ENCODE peak calls at places on chromosome 20, in four cellular contexts. One of them, this sample, is unnamed.

GRCh38 chr20:38270869-38271608 is 10.5 kb upstream of the KIAA1755 start:
- DNase-seq in brain microvascular endothelial cell: peak
- DNase-seq in right cardiac atrium: peak
- DNase-seq in prostate gland: no peak
- DNase-seq in this sample: peak

GRCh38 chr20:19885576-19885956 is 127.5 kb downstream of the RIN2 start:
- DNase-seq in brain microvascular endothelial cell: no peak
- DNase-seq in prostate gland: no peak
- DNase-seq in right cardiac atrium: no peak
- DNase-seq in this sample: no peak

GRCh38 chr20:23326774-23327173 is 23.8 kb upstream of the NXT1 start:
- DNase-seq in prostate gland: no peak
- DNase-seq in brain microvascular endothelial cell: no peak
- DNase-seq in right cardiac atrium: no peak
- DNase-seq in this sample: no peak

GRCh38 chr20:35055445-35056276 is 36.9 kb downstream of the TRPC4AP start:
- DNase-seq in right cardiac atrium: no peak
- DNase-seq in brain microvascular endothelial cell: no peak
- DNase-seq in prostate gland: no peak
- DNase-seq in this sample: no peak

GRCh38 chr20:9514072-9514460 is 324 bp upstream of the LAMP5 start:
- DNase-seq in prostate gland: no peak
- DNase-seq in right cardiac atrium: no peak
- DNase-seq in brain microvascular endothelial cell: no peak
- DNase-seq in this sample: no peak

GRCh38 chr20:5024103-5024502 is 22.8 kb upstream of the SLC23A2 start:
- DNase-seq in prostate gland: no peak
- DNase-seq in brain microvascular endothelial cell: peak
- DNase-seq in right cardiac atrium: no peak
- DNase-seq in this sample: no peak

GRCh38 chr20:4297141-4297826 is 281.9 kb upstream of the RNF24 start:
- DNase-seq in right cardiac atrium: no peak
- DNase-seq in prostate gland: no peak
- DNase-seq in brain microvascular endothelial cell: peak
- DNase-seq in this sample: peak

GRCh38 chr20:59385461-59385860 is 85.0 kb downstream of the EDN3 start:
- DNase-seq in prostate gland: no peak
- DNase-seq in right cardiac atrium: no peak
- DNase-seq in brain microvascular endothelial cell: no peak
- DNase-seq in this sample: no peak

GRCh38 chr20:58306421-58307261 is 2.9 kb upstream of the RAB22A start:
- DNase-seq in brain microvascular endothelial cell: peak
- DNase-seq in right cardiac atrium: peak
- DNase-seq in prostate gland: no peak
- DNase-seq in this sample: no peak

GRCh38 chr20:63915471-63915870 is 20.5 kb downstream of the DNAJC5 start:
- DNase-seq in prostate gland: no peak
- DNase-seq in brain microvascular endothelial cell: no peak
- DNase-seq in right cardiac atrium: no peak
- DNase-seq in this sample: peak

GRCh38 chr20:63290677-63291472 is 2.1 kb upstream of the COL20A1 start:
- DNase-seq in right cardiac atrium: peak
- DNase-seq in prostate gland: no peak
- DNase-seq in brain microvascular endothelial cell: peak
- DNase-seq in this sample: no peak

GRCh38 chr20:51153867-51154707 is 131.2 kb upstream of the KCNG1 start:
- DNase-seq in prostate gland: no peak
- DNase-seq in brain microvascular endothelial cell: no peak
- DNase-seq in right cardiac atrium: no peak
- DNase-seq in this sample: no peak

GRCh38 chr20:43751167-43752050 is 24.6 kb upstream of the GTSF1L start:
- DNase-seq in brain microvascular endothelial cell: peak
- DNase-seq in right cardiac atrium: no peak
- DNase-seq in prostate gland: no peak
- DNase-seq in this sample: no peak

GRCh38 chr20:1792274-1792673 is 102.9 kb upstream of the SIRPA start:
- DNase-seq in brain microvascular endothelial cell: no peak
- DNase-seq in right cardiac atrium: no peak
- DNase-seq in prostate gland: no peak
- DNase-seq in this sample: no peak

GRCh38 chr20:2817891-2818595 is 1.9 kb downstream of the TMEM239 start:
- DNase-seq in right cardiac atrium: peak
- DNase-seq in brain microvascular endothelial cell: no peak
- DNase-seq in prostate gland: no peak
- DNase-seq in this sample: peak

GRCh38 chr20:33158637-33159385 is 9.1 kb upstream of the BPIFA2 start:
- DNase-seq in prostate gland: no peak
- DNase-seq in right cardiac atrium: no peak
- DNase-seq in brain microvascular endothelial cell: no peak
- DNase-seq in this sample: no peak

GRCh38 chr20:36629719-36630340 is 16.2 kb downstream of the SLA2 start:
- DNase-seq in prostate gland: no peak
- DNase-seq in brain microvascular endothelial cell: peak
- DNase-seq in right cardiac atrium: no peak
- DNase-seq in this sample: no peak

GRCh38 chr20:23047738-23048214 is 1.7 kb downstream of the THBD start:
- DNase-seq in right cardiac atrium: peak
- DNase-seq in prostate gland: no peak
- DNase-seq in brain microvascular endothelial cell: no peak
- DNase-seq in this sample: no peak

GRCh38 chr20:32326507-32326851 is 31.7 kb upstream of the ASXL1 start:
- DNase-seq in brain microvascular endothelial cell: peak
- DNase-seq in right cardiac atrium: no peak
- DNase-seq in prostate gland: no peak
- DNase-seq in this sample: no peak

GRCh38 chr20:57392512-57393271 is 1.5 kb downstream of the RBM38 start:
- DNase-seq in right cardiac atrium: peak
- DNase-seq in brain microvascular endothelial cell: no peak
- DNase-seq in prostate gland: peak
- DNase-seq in this sample: no peak

GRCh38 chr20:10708342-10709185 is 34.8 kb upstream of the JAG1 start:
- DNase-seq in brain microvascular endothelial cell: peak
- DNase-seq in right cardiac atrium: no peak
- DNase-seq in prostate gland: no peak
- DNase-seq in this sample: no peak

GRCh38 chr20:44398303-44398702 is 42.8 kb downstream of the HNF4A start:
- DNase-seq in prostate gland: no peak
- DNase-seq in brain microvascular endothelial cell: peak
- DNase-seq in right cardiac atrium: no peak
- DNase-seq in this sample: no peak

GRCh38 chr20:6045566-6045965 is 8.3 kb downstream of the LRRN4 start:
- DNase-seq in right cardiac atrium: no peak
- DNase-seq in prostate gland: no peak
- DNase-seq in brain microvascular endothelial cell: peak
- DNase-seq in this sample: no peak

GRCh38 chr20:57529810-57530209 is 4.9 kb upstream of the CTCFL start:
- DNase-seq in brain microvascular endothelial cell: no peak
- DNase-seq in right cardiac atrium: no peak
- DNase-seq in prostate gland: no peak
- DNase-seq in this sample: no peak

GRCh38 chr20:38685853-38686473 is 38.3 kb upstream of the SLC32A1 start:
- DNase-seq in brain microvascular endothelial cell: peak
- DNase-seq in right cardiac atrium: peak
- DNase-seq in prostate gland: peak
- DNase-seq in this sample: peak

GRCh38 chr20:32846852-32847251 is 11.9 kb upstream of the EFCAB8 start:
- DNase-seq in brain microvascular endothelial cell: no peak
- DNase-seq in right cardiac atrium: no peak
- DNase-seq in prostate gland: no peak
- DNase-seq in this sample: no peak

GRCh38 chr20:50575869-50576720 is 65.9 kb downstream of the PTPN1 start:
- DNase-seq in right cardiac atrium: peak
- DNase-seq in prostate gland: peak
- DNase-seq in brain microvascular endothelial cell: peak
- DNase-seq in this sample: peak

GRCh38 chr20:35598899-35599775 is 16.5 kb upstream of the SPAG4 start:
- DNase-seq in brain microvascular endothelial cell: no peak
- DNase-seq in prostate gland: no peak
- DNase-seq in right cardiac atrium: no peak
- DNase-seq in this sample: no peak

GRCh38 chr20:46216770-46217464 is 91.4 kb downstream of the CDH22 start:
- DNase-seq in brain microvascular endothelial cell: no peak
- DNase-seq in prostate gland: no peak
- DNase-seq in right cardiac atrium: no peak
- DNase-seq in this sample: no peak

GRCh38 chr20:32435449-32436107 is 77.4 kb downstream of the ASXL1 start:
- DNase-seq in right cardiac atrium: no peak
- DNase-seq in brain microvascular endothelial cell: no peak
- DNase-seq in prostate gland: no peak
- DNase-seq in this sample: peak

GRCh38 chr20:19958923-19959322 is 58.2 kb upstream of the NAA20 start:
- DNase-seq in right cardiac atrium: no peak
- DNase-seq in brain microvascular endothelial cell: no peak
- DNase-seq in prostate gland: no peak
- DNase-seq in this sample: no peak

GRCh38 chr20:40287683-40288082 is 401.4 kb downstream of the MAFB start:
- DNase-seq in right cardiac atrium: no peak
- DNase-seq in prostate gland: no peak
- DNase-seq in brain microvascular endothelial cell: no peak
- DNase-seq in this sample: no peak

GRCh38 chr20:51470907-51471411 is 71.6 kb downstream of the NFATC2 start:
- DNase-seq in prostate gland: no peak
- DNase-seq in brain microvascular endothelial cell: no peak
- DNase-seq in right cardiac atrium: no peak
- DNase-seq in this sample: no peak

GRCh38 chr20:9837634-9838033 is 1.2 kb downstream of the PAK5 start:
- DNase-seq in right cardiac atrium: no peak
- DNase-seq in prostate gland: no peak
- DNase-seq in brain microvascular endothelial cell: no peak
- DNase-seq in this sample: no peak

GRCh38 chr20:47304287-47304686 is 52.2 kb downstream of the ZMYND8 start:
- DNase-seq in brain microvascular endothelial cell: no peak
- DNase-seq in right cardiac atrium: no peak
- DNase-seq in prostate gland: peak
- DNase-seq in this sample: no peak

GRCh38 chr20:25309395-25310267 is 61.7 kb downstream of the PYGB start:
- DNase-seq in right cardiac atrium: peak
- DNase-seq in prostate gland: no peak
- DNase-seq in brain microvascular endothelial cell: peak
- DNase-seq in this sample: no peak
- H3K4me3 ChIP-seq in right cardiac atrium: no peak
- H3K4me3 ChIP-seq in prostate gland: no peak
- H3K4me3 ChIP-seq in brain microvascular endothelial cell: peak
- H3K4me3 ChIP-seq in this sample: no peak

DNA sequence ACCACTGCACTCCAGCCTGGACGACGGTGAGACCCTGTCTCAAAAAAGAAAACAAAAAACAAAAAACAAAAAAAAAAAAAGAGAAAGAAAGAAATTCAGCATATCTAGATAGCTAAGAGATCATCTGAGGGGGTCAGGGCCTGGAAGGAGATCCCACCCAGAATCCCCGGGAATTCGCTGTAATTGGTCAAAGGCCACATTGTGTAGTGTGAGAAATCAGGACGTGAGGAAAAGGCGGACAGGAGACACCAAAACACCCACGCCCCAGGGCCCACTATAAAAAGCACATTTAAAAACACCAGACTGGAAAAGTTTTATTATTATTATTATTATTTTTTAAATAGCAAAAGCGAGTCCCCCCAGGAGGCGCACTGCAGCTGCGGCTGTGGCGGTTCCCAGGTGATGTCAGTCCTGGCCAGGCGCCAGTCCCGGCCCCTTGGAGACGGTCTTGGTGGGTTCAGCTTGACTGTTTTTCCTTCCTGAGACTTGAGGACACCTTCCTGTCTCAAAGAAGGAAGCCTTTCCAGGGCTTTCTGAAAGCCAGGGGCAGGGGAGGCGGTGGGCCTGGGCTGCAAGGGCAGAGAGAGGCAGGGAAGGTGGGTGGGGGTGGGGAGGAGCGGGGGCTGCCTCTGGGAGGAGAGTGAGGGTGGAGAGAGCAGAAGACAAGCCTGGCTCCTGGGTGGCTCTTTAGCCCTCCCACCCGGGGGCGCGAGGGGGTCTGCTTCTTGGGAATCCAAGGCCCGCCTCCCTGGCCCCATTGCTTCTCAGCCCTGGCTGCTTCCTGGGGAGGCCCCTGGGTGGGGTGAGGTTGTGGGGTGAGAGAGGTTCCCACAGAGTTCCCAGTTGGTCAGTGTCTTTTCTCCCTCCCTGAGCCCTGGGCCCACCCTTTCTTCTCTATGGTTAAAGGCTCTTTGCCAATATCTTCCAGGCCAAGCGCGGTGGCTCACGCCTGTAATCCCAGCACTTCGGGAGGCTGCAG is 14.5 kb downstream of the TCF15 start:
- DNase-seq in right cardiac atrium: peak
- DNase-seq in prostate gland: no peak
- DNase-seq in brain microvascular endothelial cell: no peak
- DNase-seq in this sample: no peak
- H3K27ac ChIP-seq in right cardiac atrium: no peak
- H3K27ac ChIP-seq in prostate gland: no peak
- H3K27ac ChIP-seq in brain microvascular endothelial cell: no peak
- H3K27ac ChIP-seq in this sample: no peak

DNA sequence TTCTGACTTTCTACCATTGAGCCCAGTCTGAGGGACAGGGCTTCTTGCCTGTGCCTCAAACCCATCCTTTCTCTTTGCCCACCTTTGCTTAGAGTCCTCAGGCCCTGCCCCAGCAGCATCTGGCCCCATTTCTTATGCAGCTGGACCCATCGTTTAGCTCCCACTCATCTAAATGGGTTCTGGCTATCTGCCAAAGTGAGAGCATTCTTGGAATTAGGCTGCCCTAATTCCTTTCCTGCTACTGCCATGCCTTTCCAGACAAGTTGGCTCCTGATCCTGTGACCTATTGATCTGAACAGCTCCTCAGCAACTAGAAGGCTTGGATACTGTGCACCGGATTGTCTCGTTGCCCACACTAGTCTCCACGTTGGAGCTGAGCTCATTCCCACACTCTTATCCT is 23.0 kb downstream of the DZANK1 start:
- DNase-seq in prostate gland: no peak
- DNase-seq in brain microvascular endothelial cell: no peak
- DNase-seq in right cardiac atrium: no peak
- DNase-seq in this sample: no peak
- H3K4me3 ChIP-seq in prostate gland: no peak
- H3K4me3 ChIP-seq in brain microvascular endothelial cell: no peak
- H3K4me3 ChIP-seq in right cardiac atrium: no peak
- H3K4me3 ChIP-seq in this sample: no peak

GRCh38 chr20:61517419-61517818 is 265.4 kb downstream of the CDH4 start:
- DNase-seq in right cardiac atrium: peak
- DNase-seq in brain microvascular endothelial cell: no peak
- DNase-seq in prostate gland: no peak
- DNase-seq in this sample: no peak
- H3K27ac ChIP-seq in right cardiac atrium: no peak
- H3K27ac ChIP-seq in brain microvascular endothelial cell: no peak
- H3K27ac ChIP-seq in prostate gland: no peak
- H3K27ac ChIP-seq in this sample: no peak